ENCODE peak calls at places on chromosome 16, in nine cellular contexts. One of them, this sample, is unnamed.

GRCh38 chr16:85057948-85058347 is 30.4 kb downstream of the KIAA0513 start:
- DNase-seq in HEK293T: no peak
- DNase-seq in endodermal cell: no peak
- DNase-seq in NCI-H146: no peak
- DNase-seq in T-helper 1 cell: no peak
- DNase-seq in mesothelial cell of epicardium: no peak
- DNase-seq in HS-5: no peak
- DNase-seq in left colon: no peak
- DNase-seq in naive thymus-derived CD4-positive, alpha-beta T cell: no peak
- DNase-seq in this sample: no peak

GRCh38 chr16:69286941-69287713 is 24.0 kb upstream of the VPS4A start:
- DNase-seq in HEK293T: peak
- DNase-seq in endodermal cell: no peak
- DNase-seq in NCI-H146: peak
- DNase-seq in T-helper 1 cell: peak
- DNase-seq in mesothelial cell of epicardium: no peak
- DNase-seq in HS-5: peak
- DNase-seq in left colon: peak
- DNase-seq in naive thymus-derived CD4-positive, alpha-beta T cell: peak
- DNase-seq in this sample: peak

GRCh38 chr16:57147381-57148191 is 38.3 kb downstream of the PSME3IP1 start:
- DNase-seq in HEK293T: no peak
- DNase-seq in endodermal cell: peak
- DNase-seq in NCI-H146: no peak
- DNase-seq in T-helper 1 cell: no peak
- DNase-seq in mesothelial cell of epicardium: no peak
- DNase-seq in HS-5: no peak
- DNase-seq in left colon: no peak
- DNase-seq in naive thymus-derived CD4-positive, alpha-beta T cell: no peak
- DNase-seq in this sample: no peak

GRCh38 chr16:23060458-23061320 is 88.6 kb downstream of the USP31 start:
- DNase-seq in HEK293T: peak
- DNase-seq in endodermal cell: peak
- DNase-seq in NCI-H146: peak
- DNase-seq in T-helper 1 cell: peak
- DNase-seq in mesothelial cell of epicardium: peak
- DNase-seq in HS-5: peak
- DNase-seq in left colon: peak
- DNase-seq in naive thymus-derived CD4-positive, alpha-beta T cell: peak
- DNase-seq in this sample: peak

GRCh38 chr16:57115504-57116182 is 23.3 kb downstream of the CPNE2 start:
- DNase-seq in HEK293T: no peak
- DNase-seq in endodermal cell: no peak
- DNase-seq in NCI-H146: peak
- DNase-seq in T-helper 1 cell: no peak
- DNase-seq in mesothelial cell of epicardium: no peak
- DNase-seq in HS-5: no peak
- DNase-seq in left colon: no peak
- DNase-seq in naive thymus-derived CD4-positive, alpha-beta T cell: no peak
- DNase-seq in this sample: no peak

GRCh38 chr16:81385031-81385756 is 59.4 kb upstream of the CMIP start:
- DNase-seq in HEK293T: no peak
- DNase-seq in endodermal cell: no peak
- DNase-seq in NCI-H146: no peak
- DNase-seq in T-helper 1 cell: no peak
- DNase-seq in mesothelial cell of epicardium: no peak
- DNase-seq in HS-5: no peak
- DNase-seq in left colon: no peak
- DNase-seq in naive thymus-derived CD4-positive, alpha-beta T cell: no peak
- DNase-seq in this sample: no peak

GRCh38 chr16:85301171-85301690 is 189.0 kb upstream of the CIBAR2 start:
- DNase-seq in HEK293T: no peak
- DNase-seq in endodermal cell: no peak
- DNase-seq in NCI-H146: no peak
- DNase-seq in T-helper 1 cell: no peak
- DNase-seq in mesothelial cell of epicardium: no peak
- DNase-seq in HS-5: no peak
- DNase-seq in left colon: no peak
- DNase-seq in naive thymus-derived CD4-positive, alpha-beta T cell: no peak
- DNase-seq in this sample: no peak

GRCh38 chr16:10999313-10999712 is 54.9 kb downstream of the CLEC16A start:
- DNase-seq in HEK293T: no peak
- DNase-seq in endodermal cell: no peak
- DNase-seq in NCI-H146: no peak
- DNase-seq in T-helper 1 cell: no peak
- DNase-seq in mesothelial cell of epicardium: no peak
- DNase-seq in HS-5: no peak
- DNase-seq in left colon: no peak
- DNase-seq in naive thymus-derived CD4-positive, alpha-beta T cell: no peak
- DNase-seq in this sample: no peak

GRCh38 chr16:85569615-85570212 is 43.4 kb upstream of the GSE1 start:
- DNase-seq in HEK293T: peak
- DNase-seq in endodermal cell: peak
- DNase-seq in NCI-H146: peak
- DNase-seq in T-helper 1 cell: no peak
- DNase-seq in mesothelial cell of epicardium: peak
- DNase-seq in HS-5: no peak
- DNase-seq in left colon: peak
- DNase-seq in naive thymus-derived CD4-positive, alpha-beta T cell: no peak
- DNase-seq in this sample: peak